ENCODE peak calls at places on chromosomes 1 and 21, in eight cellular contexts. X is NT2/D1; M is CD4-positive, alpha-beta memory T cell; I is PC-3; G is heart left ventricle; S is heart right ventricle; E is neural progenitor cell; K is ovary. W is an unnamed sample.

GRCh38 chr1:186761358-186761757 is 67.4 kb upstream of the PLA2G4A start:
- DNase-seq in G (no peak), M (no peak), K (no peak), I (no peak), S (no peak), E (no peak), X (no peak), W (no peak)

GRCh38 chr1:242876021-242876420 is 351.5 kb upstream of the PLD5 start:
- DNase-seq in S (no peak), E (no peak), G (no peak), M (no peak), X (no peak), K (no peak), I (peak; percentile 42), W (no peak)

GRCh38 chr1:16393255-16394177 is 26.5 kb downstream of the SZRD1 start:
- DNase-seq in S (no peak), I (no peak), E (no peak), M (no peak), X (no peak), G (no peak), K (no peak), W (peak; percentile 66)

GRCh38 chr1:12477936-12478611 is 139.9 kb downstream of the DHRS3 start:
- DNase-seq in K (peak; percentile 93), G (peak; percentile 73), I (peak; percentile 98), S (peak; percentile 75), X (no peak), E (peak; percentile 34), M (peak; percentile 53), W (no peak)

GRCh38 chr1:5948681-5949005 is 43.6 kb downstream of the NPHP4 start:
- DNase-seq in K (no peak), M (no peak), X (no peak), I (peak; percentile 41), E (no peak), S (no peak), G (no peak), W (no peak)

GRCh38 chr1:151887028-151887427 is 22.3 kb downstream of the THEM4 start:
- DNase-seq in G (no peak), E (no peak), M (no peak), K (no peak), S (no peak), I (peak; percentile 88), X (no peak), W (no peak)

GRCh38 chr1:190478193-190479007 is 736 bp upstream of the BRINP3 start:
- DNase-seq in K (peak; percentile 12), X (peak; percentile 54), M (no peak), S (no peak), G (no peak), E (peak; percentile 83), I (peak; percentile 72), W (peak; percentile 39)

GRCh38 chr21:38298833-38299232 is 42.0 kb downstream of the KCNJ15 start:
- DNase-seq in S (no peak), K (no peak), M (no peak), E (no peak), G (no peak), I (no peak), X (no peak), W (no peak)

GRCh38 chr1:161772397-161772796 is 6.3 kb downstream of the ATF6 start:
- DNase-seq in G (no peak), X (no peak), E (no peak), K (no peak), I (no peak), S (no peak), M (no peak), W (no peak)

GRCh38 chr1:27656157-27656893 is 15.7 kb downstream of the IFI6 start:
- DNase-seq in E (peak; percentile 86), I (peak; percentile 52), K (no peak), M (no peak), S (peak; percentile 63), X (peak; percentile 94), G (no peak), W (peak; percentile 80)

GRCh38 chr21:34722684-34723300 is 54.0 kb downstream of the CLIC6 start:
- DNase-seq in G (no peak), M (peak; percentile 40), I (peak; percentile 32), X (peak; percentile 42), S (no peak), K (no peak), E (peak; percentile 67), W (peak; percentile 87)

GRCh38 chr21:34890724-34891609 is 158.1 kb downstream of the RUNX1 start:
- DNase-seq in S (no peak), I (no peak), X (no peak), G (no peak), E (peak; percentile 72), M (peak; percentile 43), K (peak; percentile 55), W (peak; percentile 58)

GRCh38 chr1:222539951-222540597 is 7.8 kb downstream of the HHIPL2 start:
- DNase-seq in I (no peak), K (no peak), M (no peak), X (no peak), S (no peak), G (no peak), E (no peak), W (no peak)

GRCh38 chr1:39151267-39151666 is 53.2 kb upstream of the MACF1 start:
- DNase-seq in G (no peak), K (no peak), E (no peak), I (no peak), X (no peak), M (no peak), S (no peak), W (no peak)

GRCh38 chr1:232409584-232409983 is 220.3 kb downstream of the SIPA1L2 start:
- DNase-seq in I (no peak), M (no peak), E (no peak), S (no peak), X (no peak), G (no peak), K (no peak), W (no peak)

GRCh38 chr1:232414100-232414499 is 215.8 kb downstream of the SIPA1L2 start:
- DNase-seq in M (no peak), S (no peak), I (no peak), K (no peak), E (no peak), G (no peak), X (no peak), W (no peak)

GRCh38 chr1:232417849-232418248 is 212.1 kb downstream of the SIPA1L2 start:
- DNase-seq in K (no peak), E (no peak), G (no peak), S (no peak), M (no peak), X (no peak), I (no peak), W (no peak)

GRCh38 chr1:232416026-232416568 is 213.8 kb downstream of the SIPA1L2 start:
- DNase-seq in M (no peak), S (no peak), I (peak; percentile 34), X (no peak), G (no peak), E (no peak), K (no peak), W (no peak)

DNA sequence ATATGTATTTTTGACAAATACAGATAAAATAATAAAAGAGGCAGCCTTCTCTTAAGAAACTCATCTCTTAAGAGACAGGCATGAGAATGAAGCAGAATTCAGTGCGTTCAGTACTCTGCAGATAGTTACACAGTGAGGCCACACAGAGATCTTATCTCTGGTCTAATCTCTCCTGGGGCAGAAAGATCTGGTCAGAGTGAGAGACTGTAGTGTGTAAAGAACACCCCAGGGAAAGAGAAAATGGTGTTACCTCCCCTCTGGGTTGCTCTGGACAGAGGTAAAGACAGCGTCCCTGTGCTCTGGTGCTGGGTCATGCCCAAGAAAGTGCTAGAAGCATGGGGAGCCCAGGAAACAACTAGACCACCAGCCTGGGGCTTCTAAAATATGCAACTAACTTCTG is 216.3 kb downstream of the SIPA1L2 start:
- DNase-seq in E (no peak), M (no peak), X (no peak), I (no peak), G (no peak), K (no peak), S (no peak), W (no peak)
- H3K4me3 ChIP-seq in E (no peak overlapping the region), M (no peak overlapping the region), X (no peak overlapping the region), I (no peak overlapping the region), G (no peak overlapping the region), K (no peak overlapping the region), S (no peak overlapping the region), W (no peak overlapping the region)

DNA sequence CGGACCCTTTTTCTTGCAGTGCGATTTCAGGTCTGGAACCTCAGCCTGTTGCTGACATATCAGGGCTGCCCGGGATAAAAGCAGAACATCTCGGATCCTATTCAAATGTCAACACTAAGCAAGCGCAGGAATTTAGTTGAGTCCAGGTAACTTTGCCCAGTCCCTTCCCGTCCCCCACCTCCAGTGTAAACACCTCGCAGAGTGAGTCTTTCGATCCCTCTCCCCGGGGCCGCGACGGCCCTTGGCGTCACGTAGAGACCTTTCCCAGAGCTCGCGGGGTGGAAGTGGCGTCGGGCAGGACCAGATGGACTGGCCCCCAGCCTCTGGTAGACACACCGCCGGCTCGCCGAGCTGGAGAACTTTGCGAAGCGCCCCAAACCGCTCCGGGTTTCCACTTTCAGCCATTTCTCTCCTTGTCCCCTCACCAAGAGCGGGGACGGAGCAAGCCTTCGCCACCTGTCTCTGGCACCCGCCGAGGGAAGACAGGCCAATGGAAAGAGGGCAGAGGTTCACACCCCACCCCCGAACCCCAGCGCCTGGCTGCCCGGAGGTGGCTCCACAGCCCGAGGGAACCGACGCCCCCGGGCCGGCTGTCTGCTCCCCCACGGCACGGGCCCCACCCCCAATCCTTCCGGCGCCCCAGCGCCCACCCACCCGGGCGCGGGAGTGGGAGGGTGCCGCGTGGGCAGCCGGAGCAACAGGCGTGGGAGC is 570 bp downstream of the KCND3 start:
- DNase-seq in K (no peak), G (peak; percentile 36), I (no peak), M (no peak), X (no peak), E (peak; percentile 56), S (peak; percentile 42), W (peak; percentile 82)
- H3K27me3 ChIP-seq in K (no peaks in the 10 kb centered on the region), G (peaks cover 3% of the 10 kb centered on the region), I (peaks cover 75% of the 10 kb centered on the region), M (peaks cover 7% of the 10 kb centered on the region), X (peaks cover 63% of the 10 kb centered on the region), E (peaks cover 85% of the 10 kb centered on the region), S (peaks cover 15% of the 10 kb centered on the region), W (peaks cover 51% of the 10 kb centered on the region)

GRCh38 chr1:9196129-9197040 is 38.2 kb upstream of the H6PD start:
- DNase-seq in M (no peak), I (peak; percentile 75), S (peak; percentile 52), E (peak; percentile 77), K (peak; percentile 73), G (peak; percentile 77), X (no peak), W (peak; percentile 79)
- H3K4me3 ChIP-seq in M (no peak overlapping the region), I (peak overlapping the region; percentile 44), S (peak overlapping the region; percentile 21), E (no peak overlapping the region), K (no peak overlapping the region), G (no peak overlapping the region), X (no peak overlapping the region), W (no peak overlapping the region)

GRCh38 chr21:26719750-26720149 is 125.5 kb downstream of the ADAMTS1 start:
- DNase-seq in M (no peak), E (no peak), I (no peak), X (no peak), K (no peak), S (peak; percentile 46), G (peak; percentile 37), W (no peak)

GRCh38 chr21:26710155-26710554 is 135.1 kb downstream of the ADAMTS1 start:
- DNase-seq in K (no peak), S (no peak), E (peak; percentile 19), M (no peak), X (no peak), G (no peak), I (no peak), W (peak; percentile 5)

GRCh38 chr21:26717146-26717739 is 128.0 kb downstream of the ADAMTS1 start:
- DNase-seq in S (no peak), K (no peak), X (no peak), M (no peak), E (no peak), I (peak; percentile 60), G (no peak), W (no peak)

GRCh38 chr21:26715116-26715515 is 130.1 kb downstream of the ADAMTS1 start:
- DNase-seq in M (no peak), I (no peak), X (no peak), S (no peak), K (no peak), G (no peak), E (no peak), W (no peak)

GRCh38 chr21:26715878-26716506 is 129.2 kb downstream of the ADAMTS1 start:
- DNase-seq in K (no peak), I (peak; percentile 80), E (peak; percentile 74), X (peak; percentile 68), S (no peak), G (peak; percentile 31), M (peak; percentile 37), W (peak; percentile 49)
- H3K27me3 ChIP-seq in K (no peaks in the 10 kb centered on the region), I (no peaks in the 10 kb centered on the region), E (no peaks in the 10 kb centered on the region), X (no peaks in the 10 kb centered on the region), S (no peaks in the 10 kb centered on the region), G (no peaks in the 10 kb centered on the region), M (no peaks in the 10 kb centered on the region), W (no peaks in the 10 kb centered on the region)

W was measured in H7.